ENCODE peak calls at places on chromosomes 6 and 20, in eight cellular contexts. W, I, H, Q, G, B, N and R are unnamed samples.

GRCh38 chr6:29493261-29493660 is 5.5 kb upstream of the MAS1L start:
- DNase-seq in H (no peak), W (no peak), N (no peak), I (no peak), Q (no peak), G (no peak), B (no peak), R (no peak)

GRCh38 chr6:134768936-134769335 is 181.0 kb downstream of the ALDH8A1 start:
- DNase-seq in I (no peak), N (no peak), G (no peak), H (no peak), B (no peak), Q (no peak), W (no peak), R (no peak)

GRCh38 chr6:22826961-22827360 is 257.6 kb downstream of the HDGFL1 start:
- DNase-seq in W (no peak), G (no peak), I (no peak), H (peak), B (no peak), Q (no peak), N (no peak), R (no peak)

GRCh38 chr6:157906537-157907061 is 75.1 kb upstream of the SYNJ2 start:
- DNase-seq in B (no peak), Q (no peak), N (no peak), W (no peak), H (no peak), I (no peak), G (no peak), R (no peak)

GRCh38 chr6:63897459-63897858 is 261.9 kb downstream of the PHF3 start:
- DNase-seq in G (no peak), W (no peak), Q (no peak), H (peak), I (no peak), B (no peak), N (no peak), R (no peak)

GRCh38 chr6:128518531-128519131 is 1.8 kb downstream of the PTPRK start:
- DNase-seq in H (no peak), N (no peak), Q (no peak), B (no peak), I (peak), G (no peak), W (no peak), R (peak)

GRCh38 chr6:160069050-160069454 is 52.6 kb upstream of the SLC22A1 start:
- DNase-seq in I (no peak), W (no peak), H (no peak), G (no peak), B (peak), N (no peak), Q (peak), R (no peak)

GRCh38 chr20:47298624-47299023 is 57.9 kb downstream of the ZMYND8 start:
- DNase-seq in I (no peak), B (no peak), W (no peak), N (no peak), G (no peak), H (no peak), Q (no peak), R (no peak)

GRCh38 chr6:14816106-14816864 is 429.6 kb upstream of the JARID2 start:
- DNase-seq in Q (no peak), W (no peak), G (no peak), H (peak), N (no peak), I (no peak), B (no peak), R (no peak)

GRCh38 chr6:153048631-153049030 is 46.1 kb upstream of the MTRF1L start:
- DNase-seq in Q (no peak), G (no peak), N (no peak), I (no peak), H (no peak), W (no peak), B (no peak), R (no peak)

GRCh38 chr6:111793711-111794111 is 79.5 kb downstream of the FYN start:
- DNase-seq in W (no peak), G (no peak), N (no peak), B (peak), Q (peak), H (no peak), I (no peak), R (no peak)

GRCh38 chr20:63750807-63751470 is 11.4 kb downstream of the SLC2A4RG start:
- DNase-seq in W (no peak), G (no peak), B (no peak), I (no peak), Q (peak), N (no peak), H (no peak), R (peak)

GRCh38 chr20:40897177-40897700 is 131.4 kb upstream of the TOP1 start:
- DNase-seq in G (no peak), Q (no peak), B (no peak), I (no peak), W (no peak), N (peak), H (no peak), R (peak)

GRCh38 chr20:45887346-45887715 is at the start of gene SPATA25:
- DNase-seq in H (no peak), B (no peak), I (no peak), N (no peak), G (no peak), Q (peak), W (no peak), R (no peak)

GRCh38 chr6:137025786-137026730 is 18.7 kb downstream of the IL20RA start:
- DNase-seq in Q (no peak), N (no peak), B (peak), I (no peak), H (no peak), W (no peak), G (no peak), R (no peak)

GRCh38 chr20:63139369-63139768 is 76.6 kb downstream of the YTHDF1 start:
- DNase-seq in G (no peak), Q (no peak), N (no peak), H (no peak), I (no peak), B (no peak), W (no peak), R (no peak)

GRCh38 chr6:40912158-40912946 is 126.7 kb downstream of the UNC5CL start:
- DNase-seq in H (no peak), Q (no peak), W (peak), B (peak), I (peak), G (peak), N (no peak), R (peak)